ENCODE peak calls at places on chromosomes 5 and 9, in six cellular contexts. O, R, P, M, N and E are unnamed samples.

GRCh38 chr5:171710451-171711024 is 75.1 kb upstream of the SMIM23 start:
- DNase-seq in O (no peak), R (no peak), P (no peak), M (no peak), N (no peak), E (no peak)

GRCh38 chr9:16986441-16987387 is 116.2 kb upstream of the BNC2 start:
- DNase-seq in O (peak; percentile 52), R (peak; percentile 83), P (no peak), M (peak; percentile 48), N (no peak), E (no peak)

GRCh38 chr5:171839112-171839511 is 53.5 kb downstream of the SMIM23 start:
- DNase-seq in O (no peak), R (no peak), P (no peak), M (no peak), N (no peak), E (no peak)

GRCh38 chr5:14525397-14525796 is 56.2 kb upstream of the OTULINL start:
- DNase-seq in O (no peak), R (no peak), P (no peak), M (no peak), N (no peak), E (no peak)

GRCh38 chr5:14521748-14522147 is 59.8 kb upstream of the OTULINL start:
- DNase-seq in O (no peak), R (no peak), P (no peak), M (no peak), N (no peak), E (no peak)

GRCh38 chr9:91758491-91758981 is 191.5 kb downstream of the ROR2 start:
- DNase-seq in O (peak; percentile 71), R (peak; percentile 33), P (peak; percentile 48), M (no peak), N (no peak), E (peak; percentile 70)

GRCh38 chr5:2857837-2858236 is 106.4 kb upstream of the IRX2 start:
- DNase-seq in O (no peak), R (no peak), P (no peak), M (no peak), N (no peak), E (no peak)

GRCh38 chr5:131977212-131977604 is 31.7 kb upstream of the MEIKIN start:
- DNase-seq in O (no peak), R (no peak), P (no peak), M (no peak), N (no peak), E (no peak)

GRCh38 chr9:29044959-29045358 is 1471.7 kb upstream of the C9orf72 start:
- DNase-seq in O (peak; percentile 1), R (no peak), P (no peak), M (peak; percentile 70), N (no peak), E (no peak)

GRCh38 chr5:37855438-37855837 is 15.6 kb upstream of the GDNF start:
- DNase-seq in O (no peak), R (no peak), P (no peak), M (no peak), N (no peak), E (no peak)

GRCh38 chr9:23577611-23578010 is 248.4 kb downstream of the ELAVL2 start:
- DNase-seq in O (no peak), R (no peak), P (no peak), M (no peak), N (no peak), E (no peak)

GRCh38 chr9:136060671-136061371 is 34.3 kb downstream of the NACC2 start:
- DNase-seq in O (no peak), R (no peak), P (no peak), M (no peak), N (no peak), E (no peak)

GRCh38 chr5:141155540-141156374 is 5.9 kb downstream of the PCDHB6 start:
- DNase-seq in O (no peak), R (no peak), P (no peak), M (no peak), N (no peak), E (no peak)

GRCh38 chr5:128673411-128673957 is 135.4 kb upstream of the FBN2 start:
- DNase-seq in O (no peak), R (no peak), P (no peak), M (no peak), N (no peak), E (no peak)

GRCh38 chr9:38057416-38058195 is 11.4 kb downstream of the SHB start:
- DNase-seq in O (no peak), R (no peak), P (peak; percentile 23), M (no peak), N (peak; percentile 57), E (no peak)

GRCh38 chr9:135440620-135441019 is 39.0 kb upstream of the PPP1R26 start:
- DNase-seq in O (no peak), R (no peak), P (no peak), M (no peak), N (peak; percentile 22), E (no peak)

GRCh38 chr9:90998573-90998972 is 197.0 kb downstream of the SYK start:
- DNase-seq in O (no peak), R (no peak), P (no peak), M (no peak), N (no peak), E (no peak)

GRCh38 chr5:181173027-181173419 is 25.6 kb downstream of the OR2V2 start:
- DNase-seq in O (no peak), R (no peak), P (peak; percentile 68), M (no peak), N (peak; percentile 43), E (no peak)
- TF ChIP-seq CTCF in O (no peak), R (no peak), P (no peak), M (no peak), N (no peak), E (no peak)

GRCh38 chr5:118698774-118699173 is 289.6 kb downstream of the DTWD2 start:
- DNase-seq in O (no peak), R (no peak), P (peak; percentile 48), M (no peak), N (no peak), E (no peak)
- TF ChIP-seq CTCF in O (no peak), R (no peak), P (peak; percentile 17), M (no peak), N (no peak), E (no peak)

GRCh38 chr9:13901176-13901575 is 412.8 kb downstream of the NFIB start:
- DNase-seq in O (no peak), R (no peak), P (no peak), M (no peak), N (no peak), E (no peak)

GRCh38 chr9:13900449-13900848 is 413.5 kb downstream of the NFIB start:
- DNase-seq in O (no peak), R (no peak), P (no peak), M (peak; percentile 99), N (no peak), E (no peak)

GRCh38 chr9:13899924-13900323 is 414.0 kb downstream of the NFIB start:
- DNase-seq in O (peak; percentile 42), R (no peak), P (no peak), M (no peak), N (no peak), E (no peak)

GRCh38 chr9:13904311-13904710 is 409.6 kb downstream of the NFIB start:
- DNase-seq in O (no peak), R (no peak), P (no peak), M (no peak), N (no peak), E (no peak)

GRCh38 chr9:13902286-13902685 is 411.7 kb downstream of the NFIB start:
- DNase-seq in O (no peak), R (no peak), P (no peak), M (no peak), N (no peak), E (no peak)
- TF ChIP-seq CTCF in O (no peak), R (no peak), P (no peak), M (no peak), N (no peak), E (no peak)

GRCh38 chr5:176750144-176750543 is 60.2 kb upstream of the UNC5A start:
- DNase-seq in O (no peak), R (no peak), P (no peak), M (no peak), N (no peak), E (no peak)

GRCh38 chr5:176744584-176744965 is 65.8 kb upstream of the UNC5A start:
- DNase-seq in O (no peak), R (no peak), P (no peak), M (no peak), N (no peak), E (peak; percentile 40)

GRCh38 chr5:176748073-176748966 is 62.0 kb upstream of the UNC5A start:
- DNase-seq in O (no peak), R (no peak), P (no peak), M (no peak), N (no peak), E (peak; percentile 22)

GRCh38 chr5:176747670-176748072 is 62.7 kb upstream of the UNC5A start:
- DNase-seq in O (no peak), R (no peak), P (no peak), M (no peak), N (no peak), E (peak; percentile 28)

GRCh38 chr5:176748967-176749935 is 61.1 kb upstream of the UNC5A start:
- DNase-seq in O (no peak), R (no peak), P (no peak), M (no peak), N (no peak), E (peak; percentile 9)
- TF ChIP-seq CTCF in O (no peak), R (no peak), P (no peak), M (no peak), N (no peak), E (no peak)

DNA sequence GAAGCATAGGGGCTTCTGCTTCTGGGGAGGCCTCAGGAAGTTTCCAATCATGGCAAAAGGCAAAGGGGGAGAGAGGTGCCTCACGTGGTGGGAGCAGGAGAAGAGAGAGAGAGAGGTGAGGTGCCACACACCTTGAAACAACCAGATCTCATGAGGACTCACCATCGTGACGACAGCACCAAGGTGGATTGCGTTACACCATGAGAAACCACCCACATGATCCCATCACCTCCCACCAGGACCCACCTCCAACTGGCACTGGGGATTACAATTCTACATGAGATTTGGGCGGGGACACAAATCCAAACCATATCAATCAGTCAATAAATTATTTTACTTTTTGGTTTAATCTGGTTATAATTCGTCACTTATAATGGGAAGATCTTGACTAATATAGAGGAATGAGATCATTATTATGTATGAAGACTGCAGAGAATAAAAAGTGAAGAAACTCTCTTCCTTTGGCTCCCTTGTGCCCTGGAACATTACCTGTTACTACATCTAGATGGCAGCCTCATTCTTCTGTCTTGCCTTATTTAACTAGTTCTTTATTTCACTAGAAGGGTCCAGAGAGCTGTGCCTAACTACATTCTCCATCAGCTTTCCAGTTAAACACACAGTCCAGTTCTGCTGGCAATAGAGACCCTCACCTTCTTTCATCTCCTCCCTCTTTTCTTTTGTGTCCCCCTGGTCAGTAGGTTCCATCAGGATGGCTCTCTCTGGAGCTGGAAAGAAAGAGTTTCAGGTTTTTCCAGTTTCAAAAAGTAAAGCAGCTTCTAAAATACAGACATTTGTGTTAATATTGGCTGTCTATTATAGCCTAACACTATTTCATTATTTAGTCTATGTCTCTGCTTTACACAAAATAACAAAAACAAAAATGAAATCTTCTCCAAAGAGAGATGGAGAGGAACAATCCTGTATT is 21.7 kb upstream of the SPINK7 start:
- DNase-seq in O (peak; percentile 39), R (peak; percentile 27), P (peak; percentile 11), M (no peak), N (no peak), E (no peak)
- TF ChIP-seq CTCF in O (peak; percentile 23), R (peak; percentile 52), P (peak; percentile 29), M (peak; percentile 73), N (peak; percentile 37), E (peak; percentile 16)

GRCh38 chr5:137016783-137017324 is 482.3 kb downstream of the SPOCK1 start:
- DNase-seq in O (no peak), R (no peak), P (no peak), M (no peak), N (no peak), E (no peak)
- TF ChIP-seq CTCF in O (no peak), R (no peak), P (no peak), M (no peak), N (no peak), E (no peak)